ENCODE peak calls at places on chromosomes 16 and 17, in five cellular contexts. A is EL, F is fibroblast of pulmonary artery, W is A172, B is GF-D8. R is an unnamed sample.

GRCh38 chr17:2302740-2303277 is 776 bp downstream of the SMG6 start:
- DNase-seq in B (no peak), F (no peak), A (no peak), W (peak), R (no peak)

GRCh38 chr16:31078597-31079341 is 4.5 kb downstream of the ZNF646 start:
- DNase-seq in W (no peak), B (no peak), A (no peak), F (no peak), R (no peak)

GRCh38 chr17:8176197-8176940 is at the start of gene TMEM107:
- DNase-seq in F (peak), B (peak), A (peak), W (peak), R (peak)

GRCh38 chr17:59365383-59365981 is 34.0 kb downstream of the YPEL2 start:
- DNase-seq in F (no peak), B (no peak), W (no peak), A (no peak), R (no peak)

GRCh38 chr17:69725125-69725524 is 310.6 kb downstream of the MAP2K6 start:
- DNase-seq in A (no peak), F (no peak), W (no peak), B (no peak), R (no peak)

GRCh38 chr16:70775399-70775798 is 25.6 kb downstream of the VAC14 start:
- DNase-seq in W (no peak), A (no peak), F (no peak), B (no peak), R (no peak)

GRCh38 chr17:159609-160008 is 21.8 kb downstream of the DOC2B start:
- DNase-seq in F (no peak), W (no peak), B (no peak), A (no peak), R (no peak)

GRCh38 chr17:38636054-38636453 is 30.3 kb upstream of the SRCIN1 start:
- DNase-seq in B (no peak), A (no peak), F (no peak), W (no peak), R (no peak)

GRCh38 chr17:59483860-59484259 is 81.5 kb upstream of the DHX40 start:
- DNase-seq in B (no peak), W (no peak), F (no peak), A (no peak), R (no peak)

GRCh38 chr17:81336296-81336929 is 41.3 kb upstream of the SLC38A10 start:
- DNase-seq in W (no peak), B (no peak), A (no peak), F (no peak), R (no peak)

GRCh38 chr16:23145608-23146007 is 3.6 kb downstream of the USP31 start:
- DNase-seq in W (peak), B (no peak), A (peak), F (peak), R (no peak)

GRCh38 chr16:1537763-1538289 is 4.4 kb downstream of the TMEM204 start:
- DNase-seq in A (no peak), W (no peak), F (no peak), B (peak), R (no peak)

GRCh38 chr17:41171881-41172280 is 3.9 kb upstream of the KRTAP4-3 start:
- DNase-seq in W (no peak), B (no peak), A (peak), F (no peak), R (no peak)

GRCh38 chr17:80152057-80152831 is 5.3 kb upstream of the EIF4A3 start:
- DNase-seq in A (peak), B (peak), F (peak), W (peak), R (no peak)

GRCh38 chr17:42697108-42697811 is 14.9 kb downstream of the CNTNAP1 start:
- DNase-seq in B (no peak), W (no peak), A (no peak), F (no peak), R (no peak)

GRCh38 chr16:8850279-8850885 is 18.4 kb downstream of the CARHSP1 start:
- DNase-seq in B (peak), A (peak), F (peak), W (peak), R (no peak)

GRCh38 chr16:24135624-24136296 is 120.4 kb upstream of the CACNG3 start:
- DNase-seq in F (no peak), W (no peak), A (no peak), B (no peak), R (no peak)

GRCh38 chr16:17301593-17302135 is 169.1 kb downstream of the XYLT1 start:
- DNase-seq in A (no peak), W (no peak), B (peak), F (no peak), R (peak)

GRCh38 chr17:81474958-81475357 is 37.6 kb downstream of the ACTG1 start:
- DNase-seq in B (no peak), F (no peak), A (no peak), W (no peak), R (no peak)

GRCh38 chr17:81090361-81091133 is 55.6 kb downstream of the BAIAP2 start:
- DNase-seq in W (peak), A (peak), F (peak), B (no peak), R (no peak)

GRCh38 chr16:58563235-58563634 is 47.9 kb downstream of the SETD6 start:
- DNase-seq in B (no peak), A (peak), F (peak), W (peak), R (no peak)

GRCh38 chr16:64907844-64908243 is 214.0 kb downstream of the CDH11 start:
- DNase-seq in B (no peak), F (peak), A (peak), W (no peak), R (no peak)

GRCh38 chr17:17913695-17914332 is 58.4 kb downstream of the TOM1L2 start:
- DNase-seq in A (peak), B (no peak), F (peak), W (peak), R (no peak)

GRCh38 chr16:65376601-65377000 is 254.7 kb upstream of the CDH11 start:
- DNase-seq in A (no peak), B (no peak), W (no peak), F (no peak), R (no peak)

GRCh38 chr16:89449726-89450335 is 40.5 kb downstream of the ANKRD11 start:
- DNase-seq in F (peak), B (no peak), W (no peak), A (peak), R (no peak)

GRCh38 chr17:82863941-82864720 is 24.3 kb upstream of the ZNF750 start:
- DNase-seq in W (peak), A (peak), F (peak), B (peak), R (peak)

GRCh38 chr16:10080031-10080772 is 102.0 kb downstream of the GRIN2A start:
- DNase-seq in W (peak), F (peak), B (no peak), A (peak), R (no peak)

GRCh38 chr16:85927938-85928337 is 29.0 kb downstream of the IRF8 start:
- DNase-seq in A (no peak), B (no peak), W (no peak), F (no peak), R (no peak)

GRCh38 chr17:2057714-2058520 is 3.0 kb downstream of the HIC1 start:
- DNase-seq in W (no peak), A (no peak), B (no peak), F (peak), R (no peak)

GRCh38 chr17:58575511-58575910 is 61.1 kb upstream of the MTMR4 start:
- DNase-seq in W (peak), F (peak), B (no peak), A (peak), R (no peak)

GRCh38 chr16:56983211-56983751 is 6.1 kb upstream of the NLRC5 start:
- DNase-seq in W (no peak), A (no peak), F (no peak), B (no peak), R (no peak)

GRCh38 chr16:88264641-88265285 is 118.0 kb upstream of the ZNF469 start:
- DNase-seq in F (peak), W (peak), A (peak), B (no peak), R (peak)

GRCh38 chr17:61528171-61528570 is 62.8 kb downstream of the NACA2 start:
- DNase-seq in F (no peak), B (no peak), W (no peak), A (no peak), R (no peak)

R was measured in memory B cell.